ENCODE peak calls at places on chromosomes 16 and 17, in four cellular contexts. W is T-helper 17 cell, P is bronchial epithelial cell, Y is left colon. B is an unnamed sample.
A peak's percentile ranks its signal among the peaks of the same experiment; 100 is the strongest.

GRCh38 chr16:2768403-2769089 is 8.5 kb downstream of the ELOB start:
- DNase-seq in P (no peak), W (no peak), Y (no peak), B (no peak)

GRCh38 chr17:48749621-48750553 is 21.3 kb upstream of the HOXB13 start:
- DNase-seq in W (no peak), Y (no peak), P (no peak), B (no peak)

GRCh38 chr17:44384823-44385286 is 4.6 kb downstream of the ITGA2B start:
- DNase-seq in P (no peak), Y (no peak), W (no peak), B (no peak)

GRCh38 chr17:27264068-27264812 is 29.7 kb upstream of the WSB1 start:
- DNase-seq in Y (no peak), W (no peak), P (no peak), B (no peak)

GRCh38 chr16:67409631-67410030 is 6.6 kb downstream of the ZDHHC1 start:
- DNase-seq in P (no peak), W (no peak), Y (no peak), B (no peak)

GRCh38 chr17:14616508-14616907 is 315.6 kb downstream of the HS3ST3B1 start:
- DNase-seq in Y (no peak), W (no peak), P (no peak), B (no peak)

GRCh38 chr16:49835116-49835880 is 20.6 kb downstream of the ZNF423 start:
- DNase-seq in Y (no peak), P (no peak), W (no peak), B (no peak)

GRCh38 chr16:68455631-68456030 is 7.3 kb upstream of the SMPD3 start:
- DNase-seq in Y (no peak), W (no peak), P (no peak), B (no peak)

GRCh38 chr17:27878776-27879562 is 14.2 kb downstream of the LYRM9 start:
- DNase-seq in W (no peak), Y (no peak), P (no peak), B (peak; percentile 70)

GRCh38 chr16:27430923-27431484 is 29.0 kb downstream of the IL21R start:
- DNase-seq in P (no peak), Y (no peak), W (no peak), B (peak; percentile 29)

GRCh38 chr16:29312835-29313558 is 93.5 kb downstream of the NPIPB11 start:
- DNase-seq in W (no peak), Y (no peak), P (no peak), B (peak; percentile 46)

GRCh38 chr17:1090454-1091189 is 89.2 kb downstream of the ABR start:
- DNase-seq in P (peak; percentile 56), Y (no peak), W (no peak), B (no peak)

GRCh38 chr17:66578781-66579489 is 256.0 kb upstream of the CACNG5 start:
- DNase-seq in W (no peak), Y (no peak), P (no peak), B (no peak)

GRCh38 chr16:56860226-56861020 is 4.6 kb upstream of the SLC12A3 start:
- DNase-seq in Y (no peak), W (no peak), P (no peak), B (no peak)

GRCh38 chr16:74896389-74897370 is 88.2 kb downstream of the WDR59 start:
- DNase-seq in W (no peak), P (peak; percentile 81), Y (no peak), B (no peak)

GRCh38 chr17:22703204-22703603 is 1010.9 kb downstream of the KCNJ18 start:
- DNase-seq in Y (no peak), P (no peak), W (no peak), B (peak; percentile 58)

GRCh38 chr17:17304521-17304985 is 1.4 kb downstream of the NT5M start:
- DNase-seq in Y (no peak), P (no peak), W (no peak), B (no peak)

GRCh38 chr16:55559933-55560516 is 6.5 kb upstream of the CAPNS2 start:
- DNase-seq in P (no peak), Y (no peak), W (no peak), B (no peak)

GRCh38 chr17:52157161-52157560 is 1.4 kb downstream of the CA10 start:
- DNase-seq in Y (no peak), W (no peak), P (no peak), B (no peak)

GRCh38 chr17:71601894-71602504 is 518.8 kb upstream of the SOX9 start:
- DNase-seq in W (no peak), P (no peak), Y (no peak), B (no peak)

GRCh38 chr16:27822529-27823437 is 240.7 kb downstream of the GSG1L start:
- DNase-seq in W (no peak), Y (no peak), P (no peak), B (peak; percentile 46)

GRCh38 chr17:77887464-77888241 is 70.8 kb upstream of the TNRC6C start:
- DNase-seq in W (peak; percentile 67), P (peak; percentile 8), Y (peak; percentile 72), B (peak; percentile 96)

GRCh38 chr17:76702941-76703637 is 7.7 kb downstream of the MXRA7 start:
- DNase-seq in W (no peak), P (no peak), Y (no peak), B (peak; percentile 65)

GRCh38 chr17:69578385-69578936 is 164.0 kb downstream of the MAP2K6 start:
- DNase-seq in P (no peak), Y (no peak), W (no peak), B (no peak)

GRCh38 chr16:57945740-57946138 is 25.2 kb downstream of the CNGB1 start:
- DNase-seq in Y (no peak), P (peak; percentile 33), W (no peak), B (no peak)

B was measured in sigmoid colon.